ENCODE peak calls at places on chromosomes 12 and 14, in ten cellular contexts. K is neural progenitor cell, J is bronchial epithelial cell, Q is psoas muscle, O is fibroblast of the aortic adventitia, U is GM12865, P is kidney, A is GM23338, N is pancreas, L is astrocyte of the spinal cord. F is an unnamed sample.

GRCh38 chr12:58277231-58277630 is 335.9 kb downstream of the ATP23 start:
- DNase-seq in Q (no peak), N (no peak), L (no peak), K (no peak), J (no peak), P (no peak), A (no peak), O (no peak), U (no peak), F (no peak)

GRCh38 chr12:131012279-131013069 is 58.8 kb downstream of the ADGRD1 start:
- DNase-seq in K (no peak), Q (no peak), O (no peak), U (no peak), J (no peak), N (no peak), A (no peak), P (no peak), L (no peak), F (peak; percentile 19)

GRCh38 chr12:111741235-111741812 is 25.4 kb upstream of the ALDH2 start:
- DNase-seq in J (no peak), O (peak; percentile 68), N (no peak), K (no peak), U (no peak), Q (no peak), P (no peak), A (no peak), L (peak; percentile 32), F (peak; percentile 27)

GRCh38 chr14:103818870-103819269 is 28.5 kb downstream of the PPP1R13B start:
- DNase-seq in Q (no peak), L (no peak), N (no peak), A (no peak), J (no peak), P (no peak), U (no peak), O (no peak), K (no peak), F (no peak)

GRCh38 chr12:31849090-31849687 is 110.0 kb upstream of the RESF1 start:
- DNase-seq in U (peak; percentile 48), O (no peak), P (no peak), Q (no peak), N (no peak), K (peak; percentile 40), L (peak; percentile 41), J (no peak), A (peak; percentile 66), F (peak; percentile 57)

GRCh38 chr14:103960457-103960856 is 18.1 kb upstream of the RD3L start:
- DNase-seq in Q (no peak), O (no peak), N (no peak), L (no peak), K (no peak), J (no peak), A (no peak), U (no peak), P (no peak), F (no peak)

GRCh38 chr12:62621239-62621638 is 154.6 kb downstream of the MON2 start:
- DNase-seq in Q (no peak), J (peak; percentile 66), K (no peak), N (no peak), A (no peak), P (no peak), U (no peak), O (no peak), L (no peak), F (no peak)

GRCh38 chr12:22530-23201 is 43.9 kb upstream of the IQSEC3 start:
- DNase-seq in K (no peak), U (no peak), N (peak; percentile 17), Q (no peak), O (no peak), L (no peak), P (no peak), J (no peak), A (no peak), F (no peak)

GRCh38 chr14:64364907-64365306 is 23.2 kb upstream of the MTHFD1 start:
- DNase-seq in U (no peak), K (no peak), A (no peak), N (no peak), L (peak; percentile 26), P (no peak), Q (no peak), J (peak; percentile 57), O (peak; percentile 58), F (peak; percentile 36)

GRCh38 chr12:54032627-54033100 is at the start of gene HOXC5:
- DNase-seq in J (peak; percentile 49), P (peak; percentile 87), U (peak; percentile 73), O (peak; percentile 79), L (peak; percentile 92), Q (peak; percentile 76), N (peak; percentile 77), A (peak; percentile 94), K (peak; percentile 85), F (peak; percentile 81)

GRCh38 chr12:3718100-3718499 is 34.8 kb downstream of the CRACR2A start:
- DNase-seq in K (no peak), N (no peak), J (no peak), A (no peak), U (no peak), P (no peak), Q (no peak), O (no peak), L (no peak), F (no peak)

GRCh38 chr14:104917992-104918391 is 6.7 kb upstream of the PLD4 start:
- DNase-seq in J (no peak), Q (no peak), N (no peak), A (no peak), L (no peak), K (no peak), O (peak; percentile 13), P (no peak), U (no peak), F (peak; percentile 18)

GRCh38 chr14:77067632-77068514 is 30.2 kb upstream of the CIPC start:
- DNase-seq in Q (peak; percentile 63), K (peak; percentile 80), U (peak; percentile 68), A (peak; percentile 91), P (peak; percentile 88), J (peak; percentile 40), N (peak; percentile 83), L (peak; percentile 63), O (peak; percentile 73), F (peak; percentile 65)

GRCh38 chr12:29103539-29103974 is 45.5 kb upstream of the FAR2 start:
- DNase-seq in Q (no peak), U (peak; percentile 85), L (no peak), K (no peak), N (no peak), O (no peak), A (no peak), J (no peak), P (no peak), F (no peak)

GRCh38 chr12:4214912-4215861 is 58.4 kb upstream of the CCND2 start:
- DNase-seq in O (no peak), P (no peak), A (no peak), L (no peak), U (peak; percentile 85), N (no peak), Q (peak; percentile 52), J (peak; percentile 28), K (no peak), F (peak; percentile 4)

GRCh38 chr12:107655281-107656065 is 30.1 kb upstream of the PWP1 start:
- DNase-seq in J (no peak), P (no peak), O (no peak), A (no peak), K (no peak), U (no peak), Q (no peak), N (no peak), L (no peak), F (no peak)

GRCh38 chr12:127293507-127294310 is 973.3 kb upstream of the TMEM132C start:
- DNase-seq in K (peak; percentile 76), L (peak; percentile 54), O (peak; percentile 66), U (peak; percentile 52), P (no peak), N (peak; percentile 71), Q (peak; percentile 54), A (peak; percentile 63), J (peak; percentile 46), F (peak; percentile 42)

GRCh38 chr12:28369483-28369882 is 179.2 kb downstream of the CCDC91 start:
- DNase-seq in U (no peak), L (no peak), A (no peak), N (no peak), P (no peak), Q (no peak), J (no peak), O (no peak), K (no peak), F (no peak)

GRCh38 chr12:12897286-12897685 is 5.9 kb downstream of the GPRC5A start:
- DNase-seq in P (no peak), A (no peak), L (no peak), K (no peak), J (no peak), U (no peak), N (no peak), Q (no peak), O (no peak), F (no peak)
- H3K4me3 ChIP-seq in P (no peak overlapping the region), A (no peak overlapping the region), L (no peak overlapping the region), K (no peak overlapping the region), J (no peak overlapping the region), U (no peak overlapping the region), N (no peak overlapping the region), Q (no peak overlapping the region), O (no peak overlapping the region), F (no peak overlapping the region)

DNA sequence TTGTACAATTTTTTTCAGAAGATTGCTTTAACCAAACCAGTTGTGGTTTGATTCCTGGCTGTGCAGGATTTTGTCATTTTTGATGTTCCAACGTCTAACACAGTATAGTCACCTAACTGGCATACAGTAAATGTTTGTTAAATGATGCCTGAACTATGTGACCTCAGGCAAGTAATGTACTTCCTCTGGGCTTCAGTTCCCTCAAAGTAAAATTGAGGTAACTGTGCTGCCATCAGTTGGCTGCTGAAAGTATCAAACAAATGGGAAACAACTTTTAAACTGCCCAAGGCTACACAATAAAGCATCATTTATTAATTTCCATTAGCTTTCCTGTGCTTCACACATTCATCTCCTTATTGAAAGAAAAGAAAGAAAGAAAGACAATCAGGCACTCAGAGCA is 4.3 kb downstream of the TM7SF3 start:
- DNase-seq in L (no peak), N (no peak), O (no peak), Q (no peak), J (peak; percentile 39), U (peak; percentile 21), K (no peak), A (no peak), P (no peak), F (no peak)
- TF ChIP-seq CTCF in L (no peak), N (no peak), O (no peak), Q (no peak), J (no peak), U (no peak), K (no peak), A (no peak), P (peak; percentile 13), F (no peak)

GRCh38 chr14:93669632-93670031 is 118.7 kb downstream of the PRIMA1 start:
- DNase-seq in P (no peak), O (no peak), Q (no peak), U (no peak), J (no peak), K (no peak), A (no peak), L (no peak), N (no peak), F (no peak)
- H3K4me3 ChIP-seq in P (no peak overlapping the region), O (no peak overlapping the region), Q (no peak overlapping the region), U (no peak overlapping the region), J (no peak overlapping the region), K (no peak overlapping the region), A (no peak overlapping the region), L (no peak overlapping the region), N (no peak overlapping the region), F (no peak overlapping the region)

DNA sequence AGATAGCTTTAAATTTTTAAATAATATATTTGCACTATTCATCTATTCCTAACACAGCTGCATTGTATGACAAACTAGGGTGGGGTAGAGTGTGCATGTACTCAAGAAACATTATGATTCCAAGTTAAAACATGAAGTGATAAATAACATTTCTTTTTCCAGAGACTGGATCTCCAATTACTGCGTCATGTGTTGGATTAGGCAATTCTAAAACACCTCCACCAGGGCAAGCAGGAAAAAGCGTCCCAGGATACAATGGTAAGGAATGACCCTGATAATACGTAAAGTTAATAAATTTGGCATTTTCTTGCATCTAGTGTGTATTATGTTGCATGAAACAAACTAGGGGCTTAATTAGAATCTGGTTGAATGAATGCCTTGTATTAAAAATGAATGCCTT is 138.9 kb downstream of the ACSS3 start:
- DNase-seq in A (no peak), J (peak; percentile 0), O (no peak), P (no peak), K (no peak), Q (no peak), N (no peak), L (no peak), U (no peak), F (no peak)
- TF ChIP-seq CTCF in A (no peak), J (no peak), O (no peak), P (no peak), K (no peak), Q (no peak), N (no peak), L (no peak), U (no peak), F (no peak)